ENCODE peak calls at places on chromosomes 13 and 19, in five cellular contexts. B is retina, U is HCEC 1CT, T is hypothalamus, O is H4. J is an unnamed sample.

GRCh38 chr19:51983361-51983760 is 3.3 kb downstream of the ZNF350 start:
- DNase-seq in U (no peak), T (no peak), B (no peak), O (no peak), J (no peak)

GRCh38 chr13:27853871-27854270 is 61.6 kb downstream of the GSX1 start:
- DNase-seq in T (no peak), O (no peak), U (no peak), B (no peak), J (no peak)

GRCh38 chr13:98143601-98144500 is 957 bp downstream of the FARP1 start:
- DNase-seq in U (peak), O (no peak), B (peak), T (peak), J (peak)

GRCh38 chr13:90968510-90968909 is 379.0 kb upstream of the MIR17HG start:
- DNase-seq in O (peak), T (no peak), U (peak), B (peak), J (no peak)

GRCh38 chr13:46100191-46100877 is 4.5 kb downstream of the CPB2 start:
- DNase-seq in U (peak), T (no peak), O (no peak), B (no peak), J (no peak)

GRCh38 chr19:47381653-47382279 is 32.7 kb downstream of the DHX34 start:
- DNase-seq in T (no peak), B (no peak), O (no peak), U (no peak), J (peak)

GRCh38 chr13:39100996-39101751 is 62.9 kb downstream of the NHLRC3 start:
- DNase-seq in T (no peak), O (no peak), U (no peak), B (peak), J (no peak)

GRCh38 chr19:15299568-15300409 is 32.5 kb downstream of the BRD4 start:
- DNase-seq in O (peak), U (peak), B (no peak), T (no peak), J (no peak)

GRCh38 chr19:43983544-43983911 is 460 bp upstream of the ZNF155 start:
- DNase-seq in O (no peak), B (no peak), U (no peak), T (no peak), J (no peak)

GRCh38 chr13:54574791-54575190 is 1546.2 kb downstream of the OLFM4 start:
- DNase-seq in U (no peak), O (peak), T (no peak), B (no peak), J (no peak)

GRCh38 chr13:65889368-65889767 is 1340.8 kb downstream of the PCDH9 start:
- DNase-seq in O (no peak), U (peak), B (no peak), T (no peak), J (no peak)

GRCh38 chr19:38135150-38135998 is 88.6 kb downstream of the DPF1 start:
- DNase-seq in O (no peak), B (no peak), T (no peak), U (no peak), J (no peak)

GRCh38 chr19:3189702-3190469 is 4.2 kb downstream of the NCLN start:
- DNase-seq in B (no peak), T (no peak), O (no peak), U (no peak), J (no peak)

GRCh38 chr19:41416194-41416674 is 10.9 kb downstream of the B3GNT8 start:
- DNase-seq in B (no peak), O (no peak), U (no peak), T (no peak), J (no peak)

GRCh38 chr19:43664008-43664407 is 6.0 kb downstream of the PLAUR start:
- DNase-seq in T (no peak), O (no peak), B (no peak), U (no peak), J (no peak)

GRCh38 chr19:30065680-30066606 is 123.9 kb downstream of the URI1 start:
- DNase-seq in B (no peak), T (no peak), O (no peak), U (no peak), J (no peak)

GRCh38 chr13:114130708-114131580 is 1.5 kb downstream of the RASA3 start:
- DNase-seq in U (peak), B (peak), O (peak), T (no peak), J (peak)

GRCh38 chr19:49425922-49426592 is 869 bp downstream of the GFY start:
- DNase-seq in O (no peak), B (no peak), U (no peak), T (no peak), J (no peak)

GRCh38 chr13:42746846-42747245 is 34.5 kb upstream of the FAM216B start:
- DNase-seq in T (no peak), U (peak), B (no peak), O (no peak), J (no peak)

GRCh38 chr19:29285878-29286277 is 72.9 kb upstream of the UQCRFS1 start:
- DNase-seq in B (peak), O (no peak), T (no peak), U (no peak), J (no peak)

GRCh38 chr13:102697929-102698648 is 3.2 kb upstream of the METTL21C start:
- DNase-seq in O (no peak), U (no peak), T (no peak), B (no peak), J (no peak)

GRCh38 chr13:94780421-94780820 is 68.1 kb upstream of the SOX21 start:
- DNase-seq in O (no peak), U (no peak), B (no peak), T (no peak), J (no peak)

GRCh38 chr19:6476155-6476895 is 5.3 kb downstream of the DENND1C start:
- DNase-seq in O (no peak), T (no peak), B (peak), U (peak), J (peak)

GRCh38 chr13:110108348-110109139 is 198.4 kb downstream of the COL4A1 start:
- DNase-seq in B (peak), U (peak), O (peak), T (peak), J (no peak)

GRCh38 chr13:63163903-63164302 is 1748.3 kb upstream of the PCDH20 start:
- DNase-seq in O (no peak), U (no peak), T (no peak), B (no peak), J (no peak)

GRCh38 chr13:28001049-28001448 is 12.6 kb upstream of the URAD start:
- DNase-seq in U (no peak), T (no peak), O (no peak), B (no peak), J (no peak)

J was measured in B cell.